ENCODE peak calls at places on chromosomes 7 and 10, in five cellular contexts. One of them, this sample, is unnamed.

GRCh38 chr10:110857265-110858158 is 14.2 kb upstream of the PDCD4 start:
- DNase-seq in epithelial cell of prostate: peak; percentile 52
- DNase-seq in frontal cortex: no peak
- DNase-seq in H54: no peak
- DNase-seq in iris pigment epithelial cell: peak; percentile 87
- DNase-seq in this sample: no peak

GRCh38 chr10:96720422-96721206 is at the start of gene PIK3AP1:
- DNase-seq in epithelial cell of prostate: no peak
- DNase-seq in frontal cortex: peak; percentile 55
- DNase-seq in H54: peak; percentile 69
- DNase-seq in iris pigment epithelial cell: no peak
- DNase-seq in this sample: peak; percentile 20

GRCh38 chr10:17742918-17743317 is 9.1 kb upstream of the TMEM236 start:
- DNase-seq in epithelial cell of prostate: no peak
- DNase-seq in frontal cortex: no peak
- DNase-seq in H54: no peak
- DNase-seq in iris pigment epithelial cell: peak; percentile 41
- DNase-seq in this sample: peak; percentile 58

GRCh38 chr10:124336186-124336585 is 82.5 kb downstream of the OAT start:
- DNase-seq in epithelial cell of prostate: no peak
- DNase-seq in frontal cortex: no peak
- DNase-seq in H54: no peak
- DNase-seq in iris pigment epithelial cell: peak; percentile 46
- DNase-seq in this sample: peak; percentile 53

GRCh38 chr7:150962743-150963399 is 15.2 kb downstream of the KCNH2 start:
- DNase-seq in epithelial cell of prostate: no peak
- DNase-seq in frontal cortex: peak; percentile 83
- DNase-seq in H54: peak; percentile 91
- DNase-seq in iris pigment epithelial cell: peak; percentile 45
- DNase-seq in this sample: peak; percentile 52

GRCh38 chr7:93889261-93889660 is 1.3 kb downstream of the TFPI2 start:
- DNase-seq in epithelial cell of prostate: peak; percentile 46
- DNase-seq in frontal cortex: no peak
- DNase-seq in H54: no peak
- DNase-seq in iris pigment epithelial cell: peak; percentile 82
- DNase-seq in this sample: peak; percentile 17

GRCh38 chr10:11787374-11787773 is 35.8 kb upstream of the PROSER2 start:
- DNase-seq in epithelial cell of prostate: no peak
- DNase-seq in frontal cortex: no peak
- DNase-seq in H54: no peak
- DNase-seq in iris pigment epithelial cell: no peak
- DNase-seq in this sample: no peak

GRCh38 chr10:105974803-105975456 is 1189.6 kb downstream of the SORCS1 start:
- DNase-seq in epithelial cell of prostate: no peak
- DNase-seq in frontal cortex: no peak
- DNase-seq in H54: peak; percentile 5
- DNase-seq in iris pigment epithelial cell: peak; percentile 2
- DNase-seq in this sample: peak; percentile 44

GRCh38 chr10:70354100-70354499 is 28.3 kb downstream of the LRRC20 start:
- DNase-seq in epithelial cell of prostate: no peak
- DNase-seq in frontal cortex: no peak
- DNase-seq in H54: no peak
- DNase-seq in iris pigment epithelial cell: no peak
- DNase-seq in this sample: no peak

GRCh38 chr7:123748171-123748733 is 551 bp downstream of the WASL start:
- DNase-seq in epithelial cell of prostate: no peak
- DNase-seq in frontal cortex: no peak
- DNase-seq in H54: peak; percentile 19
- DNase-seq in iris pigment epithelial cell: peak; percentile 40
- DNase-seq in this sample: peak; percentile 44

GRCh38 chr7:32879460-32879859 is 12.1 kb downstream of the KBTBD2 start:
- DNase-seq in epithelial cell of prostate: no peak
- DNase-seq in frontal cortex: no peak
- DNase-seq in H54: no peak
- DNase-seq in iris pigment epithelial cell: peak; percentile 12
- DNase-seq in this sample: no peak

GRCh38 chr7:158109364-158110033 is 478.1 kb downstream of the PTPRN2 start:
- DNase-seq in epithelial cell of prostate: no peak
- DNase-seq in frontal cortex: no peak
- DNase-seq in H54: no peak
- DNase-seq in iris pigment epithelial cell: no peak
- DNase-seq in this sample: no peak

GRCh38 chr7:117582219-117582704 is 102.4 kb downstream of the CFTR start:
- DNase-seq in epithelial cell of prostate: no peak
- DNase-seq in frontal cortex: no peak
- DNase-seq in H54: peak; percentile 5
- DNase-seq in iris pigment epithelial cell: peak; percentile 96
- DNase-seq in this sample: peak; percentile 85

This sample was measured in EH.